ENCODE peak calls at places on chromosomes 12 and 14, in ten cellular contexts. O is HCT116, F is breast epithelium, G is H1, I is A549, H is thyroid gland, L is body of pancreas, Q is stomach, U is right lobe of liver, R is transverse colon. Z is an unnamed sample.
A peak's percentile ranks its signal among the peaks of the same experiment; 100 is the strongest.

GRCh38 chr12:47218191-47218654 is 138.5 kb upstream of the AMIGO2 start:
- DNase-seq in Q (no peak), L (no peak), F (no peak), R (no peak), U (no peak), H (no peak), O (no peak), I (no peak), G (no peak), Z (no peak)

GRCh38 chr14:94571950-94572349 is 9.3 kb upstream of the SERPINA5 start:
- DNase-seq in R (no peak), O (no peak), I (no peak), L (no peak), G (no peak), Q (no peak), F (no peak), U (no peak), H (no peak), Z (no peak)

GRCh38 chr14:82422186-82422585 is 888.5 kb upstream of the SEL1L start:
- DNase-seq in I (no peak), U (no peak), G (no peak), L (no peak), R (no peak), O (no peak), F (no peak), H (peak; percentile 15), Q (no peak), Z (no peak)

GRCh38 chr12:12441891-12442461 is 85.1 kb downstream of the BORCS5 start:
- DNase-seq in H (no peak), R (no peak), I (no peak), O (no peak), G (no peak), F (no peak), U (no peak), Q (no peak), L (no peak), Z (no peak)

GRCh38 chr12:125772403-125772802 is 707.2 kb downstream of the AACS start:
- DNase-seq in Q (no peak), I (no peak), G (no peak), H (no peak), R (no peak), U (no peak), L (no peak), F (no peak), O (no peak), Z (no peak)

GRCh38 chr12:2804390-2805145 is 7.9 kb upstream of the ITFG2 start:
- DNase-seq in I (no peak), Q (no peak), O (no peak), R (no peak), H (peak; percentile 87), F (no peak), L (peak; percentile 42), U (peak; percentile 62), G (no peak), Z (no peak)

GRCh38 chr14:95295600-95296376 is 23.9 kb downstream of the CLMN start:
- DNase-seq in R (no peak), I (no peak), F (no peak), L (no peak), H (no peak), Q (no peak), U (no peak), O (no peak), G (no peak), Z (no peak)

GRCh38 chr14:100028990-100029677 is 36.1 kb upstream of the EVL start:
- DNase-seq in I (peak; percentile 35), R (no peak), U (no peak), H (no peak), O (no peak), L (no peak), G (no peak), Q (no peak), F (no peak), Z (no peak)

GRCh38 chr14:22822619-22823551 is 6.8 kb upstream of the MRPL52 start:
- DNase-seq in R (peak; percentile 81), G (peak; percentile 92), O (peak; percentile 51), U (peak; percentile 78), Q (peak; percentile 74), F (peak; percentile 64), I (peak; percentile 88), L (peak; percentile 71), H (peak; percentile 69), Z (peak; percentile 62)

GRCh38 chr12:64180951-64181350 is 41.1 kb downstream of the KICS2 start:
- DNase-seq in Q (no peak), R (no peak), F (no peak), L (no peak), I (no peak), G (no peak), U (no peak), O (peak; percentile 19), H (no peak), Z (no peak)

GRCh38 chr12:7497661-7498060 is 5.9 kb downstream of the CD163 start:
- DNase-seq in H (no peak), F (no peak), R (no peak), I (no peak), L (no peak), O (no peak), Q (no peak), G (no peak), U (no peak), Z (no peak)

GRCh38 chr12:112806721-112807120 is 15.2 kb downstream of the RPH3A start:
- DNase-seq in R (no peak), H (no peak), L (no peak), G (no peak), U (no peak), I (no peak), Q (no peak), O (no peak), F (no peak), Z (no peak)

GRCh38 chr12:94037444-94037843 is 110.9 kb upstream of the PLXNC1 start:
- DNase-seq in R (no peak), G (no peak), O (no peak), F (no peak), U (no peak), L (no peak), I (no peak), H (no peak), Q (no peak), Z (no peak)

GRCh38 chr14:91866061-91866460 is 1.3 kb downstream of the TC2N start:
- DNase-seq in U (no peak), R (no peak), H (no peak), Q (no peak), F (peak; percentile 39), I (no peak), G (no peak), L (no peak), O (no peak), Z (no peak)

GRCh38 chr14:59344711-59345455 is 120.3 kb downstream of the GPR135 start:
- DNase-seq in O (no peak), L (no peak), F (no peak), H (no peak), G (no peak), R (no peak), U (no peak), I (no peak), Q (no peak), Z (no peak)

GRCh38 chr12:117842630-117843029 is 126.2 kb downstream of the KSR2 start:
- DNase-seq in G (no peak), I (no peak), H (no peak), U (no peak), F (no peak), Q (no peak), O (no peak), L (no peak), R (no peak), Z (no peak)

GRCh38 chr12:117847371-117847770 is 121.4 kb downstream of the KSR2 start:
- DNase-seq in O (no peak), I (no peak), Q (no peak), G (no peak), F (no peak), H (no peak), L (no peak), U (no peak), R (no peak), Z (no peak)

GRCh38 chr12:117845271-117845904 is 123.4 kb downstream of the KSR2 start:
- DNase-seq in O (no peak), U (no peak), L (no peak), F (no peak), R (no peak), Q (no peak), G (no peak), H (no peak), I (no peak), Z (no peak)

GRCh38 chr12:117842220-117842619 is 126.6 kb downstream of the KSR2 start:
- DNase-seq in R (no peak), Q (no peak), H (no peak), L (no peak), I (no peak), O (no peak), U (no peak), F (no peak), G (no peak), Z (no peak)

GRCh38 chr12:117844114-117844513 is 124.7 kb downstream of the KSR2 start:
- DNase-seq in O (no peak), G (no peak), U (no peak), H (no peak), I (no peak), R (no peak), Q (no peak), F (no peak), L (no peak), Z (no peak)
- TF ChIP-seq POLR2A in O (no peak), G (no peak), U (no peak), H (no peak), I (no peak), R (no peak), Q (no peak), F (no peak), L (no peak), Z (no peak)

GRCh38 chr12:110932048-110932447 is 11.7 kb upstream of the MYL2 start:
- DNase-seq in U (no peak), F (no peak), I (no peak), R (no peak), H (no peak), G (peak; percentile 63), Q (no peak), L (no peak), O (no peak), Z (no peak)
- TF ChIP-seq CTCF in U (no peak), F (no peak), I (peak; percentile 50), R (no peak), H (no peak), G (peak; percentile 68), Q (no peak), L (no peak), O (peak; percentile 70), Z (no peak)

GRCh38 chr12:96240656-96241055 is 46.5 kb downstream of the ELK3 start:
- DNase-seq in G (no peak), L (no peak), R (no peak), Q (no peak), I (no peak), F (no peak), H (no peak), U (no peak), O (no peak), Z (no peak)
- TF ChIP-seq POLR2A in G (no peak), L (no peak), R (no peak), Q (no peak), I (no peak), F (no peak), H (no peak), U (no peak), O (no peak), Z (no peak)

DNA sequence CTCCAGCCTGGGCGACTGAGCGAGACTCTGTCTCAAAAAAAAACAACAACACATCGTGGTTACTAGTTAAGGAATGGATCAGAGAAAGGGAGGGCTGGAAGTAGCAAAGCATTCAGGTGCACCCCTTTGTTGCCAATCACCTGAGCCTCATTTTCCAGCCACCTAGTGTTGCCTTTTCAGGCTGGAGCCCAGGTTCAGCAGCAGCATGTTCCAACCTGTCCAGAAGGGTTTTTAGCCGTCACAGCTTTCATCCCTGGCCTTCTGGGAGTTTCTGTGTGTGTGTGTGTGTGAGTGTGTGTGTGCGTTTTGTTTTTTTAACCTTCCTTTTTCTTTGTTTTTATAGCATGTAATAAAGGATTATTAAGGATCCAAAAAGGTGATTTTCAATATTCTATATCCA is 121.1 kb upstream of the ATF1 start:
- DNase-seq in U (no peak), H (peak; percentile 53), F (peak; percentile 34), R (no peak), L (no peak), O (no peak), G (no peak), Q (no peak), I (no peak), Z (peak; percentile 44)
- TF ChIP-seq CTCF in U (no peak), H (no peak), F (no peak), R (no peak), L (no peak), O (no peak), G (no peak), Q (no peak), I (no peak), Z (no peak)